ENCODE peak calls at places on chromosomes 7 and 10, in four cellular contexts. C, Z, J and A are unnamed samples.

GRCh38 chr7:105396566-105396965 is 7.8 kb upstream of the SRPK2 start:
- DNase-seq in C (no peak), Z (no peak), J (no peak), A (no peak)

GRCh38 chr10:5530412-5530806 is 5.6 kb downstream of the CALML3 start:
- DNase-seq in C (no peak), Z (no peak), J (no peak), A (no peak)

GRCh38 chr7:155405399-155406318 is 52.3 kb upstream of the EN2 start:
- DNase-seq in C (no peak), Z (no peak), J (no peak), A (peak)

GRCh38 chr10:74909665-74910064 is 83.3 kb downstream of the KAT6B start:
- DNase-seq in C (no peak), Z (no peak), J (no peak), A (no peak)

GRCh38 chr10:114686013-114686412 is 27.9 kb upstream of the ABLIM1 start:
- DNase-seq in C (no peak), Z (no peak), J (no peak), A (no peak)

GRCh38 chr7:88217675-88218427 is 2.0 kb downstream of the SRI start:
- DNase-seq in C (no peak), Z (no peak), J (no peak), A (no peak)

GRCh38 chr7:155412416-155413253 is 45.3 kb upstream of the EN2 start:
- DNase-seq in C (peak), Z (peak), J (peak), A (peak)

GRCh38 chr10:76082956-76083355 is 651.5 kb downstream of the LRMDA start:
- DNase-seq in C (no peak), Z (no peak), J (no peak), A (no peak)

GRCh38 chr7:126690104-126690503 is 562.6 kb downstream of the GRM8 start:
- DNase-seq in C (no peak), Z (no peak), J (no peak), A (no peak)

GRCh38 chr7:130386876-130387275 is 6.6 kb downstream of the CPA1 start:
- DNase-seq in C (no peak), Z (no peak), J (no peak), A (no peak)

GRCh38 chr10:124319926-124320391 is 98.8 kb downstream of the OAT start:
- DNase-seq in C (no peak), Z (no peak), J (no peak), A (no peak)

GRCh38 chr10:86290933-86291615 is 75.5 kb downstream of the GRID1 start:
- DNase-seq in C (no peak), Z (no peak), J (no peak), A (peak)

GRCh38 chr10:124565565-124566221 is 104.1 kb downstream of the LHPP start:
- DNase-seq in C (no peak), Z (no peak), J (no peak), A (peak)

GRCh38 chr10:7199152-7199760 is 211.6 kb downstream of the SFMBT2 start:
- DNase-seq in C (no peak), Z (no peak), J (no peak), A (no peak)

GRCh38 chr7:132117181-132117580 is 459.1 kb downstream of the PLXNA4 start:
- DNase-seq in C (no peak), Z (no peak), J (no peak), A (no peak)

GRCh38 chr7:10708447-10708846 is 265.2 kb upstream of the PHF14 start:
- DNase-seq in C (no peak), Z (no peak), J (peak), A (peak)

GRCh38 chr7:85262891-85263290 is 76.0 kb upstream of the SEMA3D start:
- DNase-seq in C (no peak), Z (no peak), J (no peak), A (no peak)

GRCh38 chr7:153021542-153021941 is 262.0 kb downstream of the ACTR3B start:
- DNase-seq in C (no peak), Z (no peak), J (no peak), A (no peak)

GRCh38 chr10:17227367-17228080 is 517 bp upstream of the VIM start:
- DNase-seq in C (no peak), Z (no peak), J (no peak), A (no peak)

GRCh38 chr7:47622946-47623640 is 41.2 kb upstream of the TNS3 start:
- DNase-seq in C (peak), Z (no peak), J (no peak), A (no peak)

GRCh38 chr7:136030867-136031318 is 53.7 kb upstream of the MTPN start:
- DNase-seq in C (no peak), Z (no peak), J (no peak), A (no peak)

GRCh38 chr7:132221356-132221755 is 354.9 kb downstream of the PLXNA4 start:
- DNase-seq in C (peak), Z (no peak), J (no peak), A (no peak)

GRCh38 chr10:91541481-91541880 is 91.4 kb downstream of the PPP1R3C start:
- DNase-seq in C (no peak), Z (no peak), J (no peak), A (no peak)

GRCh38 chr10:80464557-80465466 is 10.7 kb downstream of the TSPAN14 start:
- DNase-seq in C (no peak), Z (peak), J (no peak), A (no peak)

GRCh38 chr7:38978474-38978873 is 765 bp downstream of the POU6F2 start:
- DNase-seq in C (no peak), Z (no peak), J (no peak), A (peak)

GRCh38 chr10:31864834-31865518 is 63.7 kb downstream of the ARHGAP12 start:
- DNase-seq in C (no peak), Z (no peak), J (no peak), A (no peak)

GRCh38 chr7:95012001-95012400 is 104.6 kb downstream of the PPP1R9A start:
- DNase-seq in C (no peak), Z (no peak), J (no peak), A (no peak)

GRCh38 chr10:124174673-124175645 is 81.6 kb upstream of the CHST15 start:
- DNase-seq in C (no peak), Z (no peak), J (no peak), A (no peak)

GRCh38 chr10:11300563-11300962 is 282.9 kb downstream of the CELF2 start:
- DNase-seq in C (no peak), Z (no peak), J (no peak), A (no peak)

GRCh38 chr7:157310676-157311185 is 26.1 kb upstream of the DNAJB6 start:
- DNase-seq in C (no peak), Z (no peak), J (no peak), A (no peak)

GRCh38 chr7:64618785-64619456 is 47.0 kb upstream of the ZNF107 start:
- DNase-seq in C (peak), Z (no peak), J (peak), A (no peak)

GRCh38 chr7:2266911-2267310 is 24.9 kb downstream of the NUDT1 start:
- DNase-seq in C (no peak), Z (no peak), J (peak), A (no peak)

GRCh38 chr7:137642467-137642866 is 204.3 kb downstream of the DGKI start:
- DNase-seq in C (no peak), Z (no peak), J (no peak), A (no peak)

GRCh38 chr7:132789281-132789680 is 213.0 kb upstream of the PLXNA4 start:
- DNase-seq in C (no peak), Z (no peak), J (no peak), A (no peak)

GRCh38 chr7:93132216-93132615 is 14.4 kb upstream of the SAMD9 start:
- DNase-seq in C (no peak), Z (no peak), J (no peak), A (no peak)